ENCODE peak calls at places on chromosomes 6 and 20, in five cellular contexts. One of them, this sample, is unnamed.

GRCh38 chr6:97240222-97240621 is 42.8 kb downstream of the MMS22L start:
- DNase-seq in globus pallidus: no peak
- DNase-seq in stimulated activated effector memory CD8-positive, alpha-beta T cell treated with anti-CD3 and anti-CD28 coated beads, Interleukin-12 subunit alpha, Interleukin-12 subunit beta, amount 100 ng/mL, for 72 hours: no peak
- DNase-seq in spleen: no peak
- DNase-seq in heart right ventricle: no peak
- DNase-seq in this sample: no peak

GRCh38 chr6:36350681-36351091 is 14.0 kb upstream of the BNIP5 start:
- DNase-seq in stimulated activated effector memory CD8-positive, alpha-beta T cell treated with anti-CD3 and anti-CD28 coated beads, Interleukin-12 subunit alpha, Interleukin-12 subunit beta, amount 100 ng/mL, for 72 hours: no peak
- DNase-seq in globus pallidus: no peak
- DNase-seq in heart right ventricle: no peak
- DNase-seq in spleen: no peak
- DNase-seq in this sample: no peak

GRCh38 chr20:7829776-7830175 is 110.5 kb downstream of the HAO1 start:
- DNase-seq in spleen: no peak
- DNase-seq in heart right ventricle: no peak
- DNase-seq in stimulated activated effector memory CD8-positive, alpha-beta T cell treated with anti-CD3 and anti-CD28 coated beads, Interleukin-12 subunit alpha, Interleukin-12 subunit beta, amount 100 ng/mL, for 72 hours: no peak
- DNase-seq in globus pallidus: no peak
- DNase-seq in this sample: no peak

GRCh38 chr6:21529431-21529830 is 64.1 kb upstream of the SOX4 start:
- DNase-seq in stimulated activated effector memory CD8-positive, alpha-beta T cell treated with anti-CD3 and anti-CD28 coated beads, Interleukin-12 subunit alpha, Interleukin-12 subunit beta, amount 100 ng/mL, for 72 hours: no peak
- DNase-seq in heart right ventricle: no peak
- DNase-seq in spleen: no peak
- DNase-seq in globus pallidus: no peak
- DNase-seq in this sample: no peak

GRCh38 chr20:63896136-63896890 is 1.4 kb downstream of the DNAJC5 start:
- DNase-seq in stimulated activated effector memory CD8-positive, alpha-beta T cell treated with anti-CD3 and anti-CD28 coated beads, Interleukin-12 subunit alpha, Interleukin-12 subunit beta, amount 100 ng/mL, for 72 hours: no peak
- DNase-seq in heart right ventricle: peak
- DNase-seq in globus pallidus: peak
- DNase-seq in spleen: peak
- DNase-seq in this sample: peak

GRCh38 chr6:36984581-36985383 is 1.2 kb downstream of the MTCH1 start:
- DNase-seq in stimulated activated effector memory CD8-positive, alpha-beta T cell treated with anti-CD3 and anti-CD28 coated beads, Interleukin-12 subunit alpha, Interleukin-12 subunit beta, amount 100 ng/mL, for 72 hours: peak
- DNase-seq in spleen: no peak
- DNase-seq in globus pallidus: no peak
- DNase-seq in heart right ventricle: peak
- DNase-seq in this sample: no peak

GRCh38 chr6:158377866-158378265 is 65.6 kb downstream of the TULP4 start:
- DNase-seq in globus pallidus: peak
- DNase-seq in heart right ventricle: no peak
- DNase-seq in spleen: no peak
- DNase-seq in stimulated activated effector memory CD8-positive, alpha-beta T cell treated with anti-CD3 and anti-CD28 coated beads, Interleukin-12 subunit alpha, Interleukin-12 subunit beta, amount 100 ng/mL, for 72 hours: no peak
- DNase-seq in this sample: no peak

GRCh38 chr6:136801581-136801980 is 9.3 kb upstream of the MAP3K5 start:
- DNase-seq in spleen: no peak
- DNase-seq in globus pallidus: no peak
- DNase-seq in heart right ventricle: no peak
- DNase-seq in stimulated activated effector memory CD8-positive, alpha-beta T cell treated with anti-CD3 and anti-CD28 coated beads, Interleukin-12 subunit alpha, Interleukin-12 subunit beta, amount 100 ng/mL, for 72 hours: no peak
- DNase-seq in this sample: no peak

GRCh38 chr6:107362271-107362604 is 97.1 kb downstream of the PDSS2 start:
- DNase-seq in stimulated activated effector memory CD8-positive, alpha-beta T cell treated with anti-CD3 and anti-CD28 coated beads, Interleukin-12 subunit alpha, Interleukin-12 subunit beta, amount 100 ng/mL, for 72 hours: no peak
- DNase-seq in spleen: no peak
- DNase-seq in heart right ventricle: no peak
- DNase-seq in globus pallidus: no peak
- DNase-seq in this sample: no peak

GRCh38 chr20:8996817-8997512 is 71.9 kb upstream of the PLCB4 start:
- DNase-seq in stimulated activated effector memory CD8-positive, alpha-beta T cell treated with anti-CD3 and anti-CD28 coated beads, Interleukin-12 subunit alpha, Interleukin-12 subunit beta, amount 100 ng/mL, for 72 hours: no peak
- DNase-seq in globus pallidus: no peak
- DNase-seq in spleen: no peak
- DNase-seq in heart right ventricle: no peak
- DNase-seq in this sample: no peak

GRCh38 chr6:14932485-14933178 is 313.2 kb upstream of the JARID2 start:
- DNase-seq in globus pallidus: peak
- DNase-seq in spleen: no peak
- DNase-seq in stimulated activated effector memory CD8-positive, alpha-beta T cell treated with anti-CD3 and anti-CD28 coated beads, Interleukin-12 subunit alpha, Interleukin-12 subunit beta, amount 100 ng/mL, for 72 hours: no peak
- DNase-seq in heart right ventricle: no peak
- DNase-seq in this sample: no peak

GRCh38 chr6:26195924-26196845 is 109.0 kb downstream of the HFE start:
- DNase-seq in globus pallidus: no peak
- DNase-seq in spleen: peak
- DNase-seq in heart right ventricle: no peak
- DNase-seq in stimulated activated effector memory CD8-positive, alpha-beta T cell treated with anti-CD3 and anti-CD28 coated beads, Interleukin-12 subunit alpha, Interleukin-12 subunit beta, amount 100 ng/mL, for 72 hours: peak
- DNase-seq in this sample: no peak

GRCh38 chr6:137241481-137242011 is 22.4 kb upstream of the IFNGR1 start:
- DNase-seq in stimulated activated effector memory CD8-positive, alpha-beta T cell treated with anti-CD3 and anti-CD28 coated beads, Interleukin-12 subunit alpha, Interleukin-12 subunit beta, amount 100 ng/mL, for 72 hours: no peak
- DNase-seq in heart right ventricle: no peak
- DNase-seq in globus pallidus: no peak
- DNase-seq in spleen: no peak
- DNase-seq in this sample: no peak

GRCh38 chr6:3885262-3886036 is 36.3 kb downstream of the FAM50B start:
- DNase-seq in globus pallidus: no peak
- DNase-seq in spleen: no peak
- DNase-seq in stimulated activated effector memory CD8-positive, alpha-beta T cell treated with anti-CD3 and anti-CD28 coated beads, Interleukin-12 subunit alpha, Interleukin-12 subunit beta, amount 100 ng/mL, for 72 hours: no peak
- DNase-seq in heart right ventricle: no peak
- DNase-seq in this sample: no peak

GRCh38 chr6:92779758-92780157 is 639.6 kb downstream of the EPHA7 start:
- DNase-seq in globus pallidus: peak
- DNase-seq in spleen: no peak
- DNase-seq in heart right ventricle: peak
- DNase-seq in stimulated activated effector memory CD8-positive, alpha-beta T cell treated with anti-CD3 and anti-CD28 coated beads, Interleukin-12 subunit alpha, Interleukin-12 subunit beta, amount 100 ng/mL, for 72 hours: no peak
- DNase-seq in this sample: no peak

GRCh38 chr6:148720897-148721296 is 25.9 kb upstream of the UST start:
- DNase-seq in spleen: no peak
- DNase-seq in globus pallidus: no peak
- DNase-seq in heart right ventricle: no peak
- DNase-seq in stimulated activated effector memory CD8-positive, alpha-beta T cell treated with anti-CD3 and anti-CD28 coated beads, Interleukin-12 subunit alpha, Interleukin-12 subunit beta, amount 100 ng/mL, for 72 hours: no peak
- DNase-seq in this sample: no peak

GRCh38 chr6:110055387-110055735 is 77.2 kb downstream of the GPR6 start:
- DNase-seq in heart right ventricle: no peak
- DNase-seq in globus pallidus: no peak
- DNase-seq in stimulated activated effector memory CD8-positive, alpha-beta T cell treated with anti-CD3 and anti-CD28 coated beads, Interleukin-12 subunit alpha, Interleukin-12 subunit beta, amount 100 ng/mL, for 72 hours: peak
- DNase-seq in spleen: no peak
- DNase-seq in this sample: no peak

GRCh38 chr20:63017076-63017825 is 10.5 kb upstream of the BHLHE23 start:
- DNase-seq in heart right ventricle: no peak
- DNase-seq in stimulated activated effector memory CD8-positive, alpha-beta T cell treated with anti-CD3 and anti-CD28 coated beads, Interleukin-12 subunit alpha, Interleukin-12 subunit beta, amount 100 ng/mL, for 72 hours: no peak
- DNase-seq in spleen: no peak
- DNase-seq in globus pallidus: no peak
- DNase-seq in this sample: no peak

GRCh38 chr20:61577065-61577464 is 325.0 kb downstream of the CDH4 start:
- DNase-seq in stimulated activated effector memory CD8-positive, alpha-beta T cell treated with anti-CD3 and anti-CD28 coated beads, Interleukin-12 subunit alpha, Interleukin-12 subunit beta, amount 100 ng/mL, for 72 hours: no peak
- DNase-seq in heart right ventricle: no peak
- DNase-seq in globus pallidus: no peak
- DNase-seq in spleen: no peak
- DNase-seq in this sample: no peak

GRCh38 chr6:135680964-135681913 is 170.3 kb upstream of the PDE7B start:
- DNase-seq in stimulated activated effector memory CD8-positive, alpha-beta T cell treated with anti-CD3 and anti-CD28 coated beads, Interleukin-12 subunit alpha, Interleukin-12 subunit beta, amount 100 ng/mL, for 72 hours: no peak
- DNase-seq in spleen: no peak
- DNase-seq in globus pallidus: no peak
- DNase-seq in heart right ventricle: no peak
- DNase-seq in this sample: no peak

GRCh38 chr6:54697423-54697822 is 149.1 kb upstream of the FAM83B start:
- DNase-seq in globus pallidus: peak
- DNase-seq in stimulated activated effector memory CD8-positive, alpha-beta T cell treated with anti-CD3 and anti-CD28 coated beads, Interleukin-12 subunit alpha, Interleukin-12 subunit beta, amount 100 ng/mL, for 72 hours: no peak
- DNase-seq in spleen: no peak
- DNase-seq in heart right ventricle: no peak
- DNase-seq in this sample: no peak

GRCh38 chr6:156111913-156112312 is 656.3 kb upstream of the NOX3 start:
- DNase-seq in spleen: no peak
- DNase-seq in stimulated activated effector memory CD8-positive, alpha-beta T cell treated with anti-CD3 and anti-CD28 coated beads, Interleukin-12 subunit alpha, Interleukin-12 subunit beta, amount 100 ng/mL, for 72 hours: no peak
- DNase-seq in globus pallidus: no peak
- DNase-seq in heart right ventricle: no peak
- DNase-seq in this sample: no peak

GRCh38 chr20:36572701-36573102 is 695 bp upstream of the TGIF2 start:
- DNase-seq in spleen: no peak
- DNase-seq in globus pallidus: no peak
- DNase-seq in heart right ventricle: no peak
- DNase-seq in stimulated activated effector memory CD8-positive, alpha-beta T cell treated with anti-CD3 and anti-CD28 coated beads, Interleukin-12 subunit alpha, Interleukin-12 subunit beta, amount 100 ng/mL, for 72 hours: no peak
- DNase-seq in this sample: peak

GRCh38 chr20:2873747-2874041 is 413 bp downstream of the PTPRA start:
- DNase-seq in globus pallidus: no peak
- DNase-seq in heart right ventricle: peak
- DNase-seq in spleen: peak
- DNase-seq in stimulated activated effector memory CD8-positive, alpha-beta T cell treated with anti-CD3 and anti-CD28 coated beads, Interleukin-12 subunit alpha, Interleukin-12 subunit beta, amount 100 ng/mL, for 72 hours: peak
- DNase-seq in this sample: no peak

GRCh38 chr20:50061151-50062005 is 51.6 kb downstream of the UBE2V1 start:
- DNase-seq in stimulated activated effector memory CD8-positive, alpha-beta T cell treated with anti-CD3 and anti-CD28 coated beads, Interleukin-12 subunit alpha, Interleukin-12 subunit beta, amount 100 ng/mL, for 72 hours: no peak
- DNase-seq in heart right ventricle: no peak
- DNase-seq in globus pallidus: no peak
- DNase-seq in spleen: no peak
- DNase-seq in this sample: no peak

GRCh38 chr20:36102809-36103596 is 51.5 kb upstream of the EPB41L1 start:
- DNase-seq in globus pallidus: no peak
- DNase-seq in heart right ventricle: no peak
- DNase-seq in stimulated activated effector memory CD8-positive, alpha-beta T cell treated with anti-CD3 and anti-CD28 coated beads, Interleukin-12 subunit alpha, Interleukin-12 subunit beta, amount 100 ng/mL, for 72 hours: no peak
- DNase-seq in spleen: no peak
- DNase-seq in this sample: no peak